ENCODE peak calls at places on chromosome 20, in nine cellular contexts. E is H9, Z is astrocyte of the spinal cord, D is AG04450, P is foreskin fibroblast, H is HL-60, A is psoas muscle, S is mesothelial cell of epicardium, O is ascending aorta. R is an unnamed sample.

GRCh38 chr20:36775826-36776225 is 2.3 kb upstream of the DSN1 start:
- DNase-seq in E (no peak), Z (no peak), D (no peak), P (no peak), H (no peak), A (no peak), S (no peak), O (no peak), R (no peak)

GRCh38 chr20:54219751-54220426 is 12.0 kb downstream of the PFDN4 start:
- DNase-seq in E (no peak), Z (peak), D (no peak), P (peak), H (no peak), A (no peak), S (no peak), O (no peak), R (no peak)

GRCh38 chr20:47506335-47506734 is 4.6 kb downstream of the NCOA3 start:
- DNase-seq in E (peak), Z (no peak), D (no peak), P (no peak), H (no peak), A (no peak), S (no peak), O (no peak), R (no peak)

GRCh38 chr20:53202781-53203180 is 230.6 kb downstream of the TSHZ2 start:
- DNase-seq in E (no peak), Z (no peak), D (no peak), P (no peak), H (no peak), A (no peak), S (no peak), O (no peak), R (no peak)

GRCh38 chr20:14948416-14948815 is 611.0 kb upstream of the FLRT3 start:
- DNase-seq in E (no peak), Z (no peak), D (no peak), P (no peak), H (no peak), A (no peak), S (no peak), O (no peak), R (no peak)

GRCh38 chr20:62707981-62708521 is 585 bp upstream of the NTSR1 start:
- DNase-seq in E (peak), Z (no peak), D (no peak), P (no peak), H (peak), A (no peak), S (no peak), O (no peak), R (no peak)

GRCh38 chr20:62157387-62158087 is 14.0 kb downstream of the SS18L1 start:
- DNase-seq in E (no peak), Z (no peak), D (no peak), P (no peak), H (no peak), A (no peak), S (no peak), O (no peak), R (no peak)

GRCh38 chr20:37524859-37525708 is 2.6 kb downstream of the BLCAP start:
- DNase-seq in E (no peak), Z (no peak), D (no peak), P (no peak), H (no peak), A (no peak), S (no peak), O (peak), R (no peak)

GRCh38 chr20:38283236-38283635 is 20.7 kb upstream of the BPI start:
- DNase-seq in E (no peak), Z (no peak), D (no peak), P (no peak), H (no peak), A (no peak), S (no peak), O (peak), R (no peak)

GRCh38 chr20:43812216-43812615 is 85.4 kb upstream of the GTSF1L start:
- DNase-seq in E (no peak), Z (no peak), D (no peak), P (no peak), H (no peak), A (no peak), S (no peak), O (no peak), R (no peak)

GRCh38 chr20:46550441-46550840 is at the start of gene OCSTAMP:
- DNase-seq in E (no peak), Z (no peak), D (no peak), P (no peak), H (peak), A (no peak), S (no peak), O (no peak), R (no peak)

GRCh38 chr20:50726955-50727791 is 4.2 kb upstream of the PARD6B start:
- DNase-seq in E (peak), Z (no peak), D (no peak), P (no peak), H (peak), A (no peak), S (no peak), O (no peak), R (no peak)

GRCh38 chr20:50725722-50726000 is 5.7 kb upstream of the PARD6B start:
- DNase-seq in E (no peak), Z (no peak), D (no peak), P (no peak), H (no peak), A (no peak), S (no peak), O (no peak), R (no peak)

GRCh38 chr20:50723672-50724071 is 7.7 kb upstream of the PARD6B start:
- DNase-seq in E (no peak), Z (no peak), D (no peak), P (no peak), H (no peak), A (no peak), S (no peak), O (no peak), R (no peak)

GRCh38 chr20:50724112-50724724 is 7.2 kb upstream of the PARD6B start:
- DNase-seq in E (no peak), Z (no peak), D (no peak), P (no peak), H (no peak), A (no peak), S (no peak), O (no peak), R (no peak)

DNA sequence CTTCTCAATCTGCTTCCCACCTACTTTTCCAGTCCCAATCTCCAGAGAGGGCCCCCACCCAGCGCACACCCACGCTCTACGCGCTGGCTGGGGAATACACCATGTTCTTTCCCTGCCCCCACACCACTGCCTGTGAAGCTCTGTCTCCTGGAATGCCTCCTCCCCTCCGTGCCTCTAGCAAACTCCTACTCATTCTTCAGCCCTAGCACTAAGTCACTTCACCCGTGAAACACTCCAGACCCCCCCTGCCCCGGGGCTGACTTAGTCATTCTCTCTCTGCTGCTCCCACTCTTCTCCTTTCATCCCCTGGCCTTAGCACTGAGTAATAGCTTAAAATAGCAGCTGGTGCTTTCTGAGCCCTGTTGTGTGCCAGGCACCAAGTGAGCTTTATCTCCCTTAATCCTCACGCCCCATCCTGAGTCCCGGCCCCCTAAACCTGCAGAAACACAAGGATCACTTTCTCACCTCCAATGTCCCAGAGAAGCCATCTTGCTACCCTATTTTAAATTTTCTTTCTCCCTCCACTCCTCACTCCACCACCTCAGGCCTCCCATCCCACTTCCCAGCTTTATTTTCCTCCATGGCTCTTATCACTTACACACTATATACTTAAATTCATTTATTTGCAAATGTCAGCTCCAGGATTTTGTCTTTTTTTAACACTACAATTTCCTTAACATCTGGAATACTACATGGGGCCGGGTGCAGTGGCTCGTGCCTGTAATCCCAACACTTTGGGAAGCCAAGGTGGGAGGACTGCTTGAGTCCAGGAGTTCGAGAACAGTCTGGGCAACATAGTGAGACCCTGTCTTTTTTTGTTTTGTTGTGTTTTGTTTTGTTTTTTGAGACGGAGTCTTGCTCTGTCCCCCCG is 6.3 kb upstream of the PARD6B start:
- DNase-seq in E (peak), Z (peak), D (peak), P (peak), H (no peak), A (peak), S (peak), O (peak), R (peak)
- TF ChIP-seq CTCF in E (no peak), Z (no peak), D (no peak), P (no peak), H (no peak), A (no peak), S (no peak), O (no peak), R (no peak)

DNA sequence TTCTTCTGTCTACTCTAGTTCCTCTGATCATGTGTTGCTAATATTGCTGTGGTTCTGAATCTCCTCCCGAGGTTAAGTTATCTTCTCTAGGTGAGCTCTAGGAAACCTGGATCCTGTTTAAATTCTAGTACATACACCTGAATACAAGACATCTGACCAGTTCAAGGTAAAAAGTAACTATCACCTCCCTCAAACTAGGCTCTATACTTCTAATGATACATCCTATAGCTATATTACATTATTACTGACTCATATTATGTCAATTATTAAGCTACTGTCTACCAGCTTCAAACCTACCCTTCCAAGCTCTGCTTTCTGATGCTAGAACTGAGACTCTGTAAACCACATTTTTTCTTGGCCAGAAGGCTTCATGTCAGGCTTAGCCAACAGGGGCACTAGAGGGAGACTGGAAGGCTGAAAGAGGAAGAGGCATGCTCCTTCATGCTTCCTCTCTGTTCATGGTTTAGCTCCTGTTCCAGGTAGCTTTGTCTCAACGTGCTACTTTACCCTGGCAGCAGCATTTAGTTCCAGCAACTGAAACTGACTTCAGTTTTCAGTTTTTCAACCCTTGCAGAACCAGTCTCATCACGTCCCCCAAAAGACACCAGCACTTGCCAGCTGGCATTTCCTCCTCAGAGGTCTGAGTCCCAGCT is 148.4 kb upstream of the TOP1 start:
- DNase-seq in E (no peak), Z (no peak), D (no peak), P (no peak), H (peak), A (no peak), S (no peak), O (no peak), R (no peak)
- TF ChIP-seq CTCF in E (no peak), Z (no peak), D (no peak), P (no peak), H (peak), A (no peak), S (no peak), O (no peak), R (no peak)

GRCh38 chr20:22473293-22473692 is 111.1 kb downstream of the FOXA2 start:
- DNase-seq in E (no peak), Z (no peak), D (no peak), P (no peak), H (no peak), A (no peak), S (no peak), O (no peak), R (no peak)

GRCh38 chr20:22474215-22474614 is 110.2 kb downstream of the FOXA2 start:
- DNase-seq in E (no peak), Z (no peak), D (no peak), P (no peak), H (no peak), A (no peak), S (no peak), O (no peak), R (no peak)

GRCh38 chr20:22471156-22471836 is 113.1 kb downstream of the FOXA2 start:
- DNase-seq in E (no peak), Z (no peak), D (no peak), P (no peak), H (no peak), A (no peak), S (no peak), O (no peak), R (no peak)

GRCh38 chr20:22472386-22472785 is 112.0 kb downstream of the FOXA2 start:
- DNase-seq in E (peak), Z (no peak), D (no peak), P (no peak), H (no peak), A (no peak), S (no peak), O (no peak), R (no peak)

GRCh38 chr20:22475662-22476061 is 108.7 kb downstream of the FOXA2 start:
- DNase-seq in E (no peak), Z (no peak), D (no peak), P (no peak), H (no peak), A (no peak), S (no peak), O (no peak), R (no peak)
- TF ChIP-seq CTCF in E (no peak), Z (no peak), D (no peak), P (no peak), H (no peak), A (no peak), S (no peak), O (no peak), R (no peak)

GRCh38 chr20:844473-845225 is 11.1 kb downstream of the FAM110A start:
- DNase-seq in E (peak), Z (peak), D (peak), P (peak), H (peak), A (peak), S (peak), O (peak), R (peak)
- TF ChIP-seq CTCF in E (peak), Z (no peak), D (no peak), P (no peak), H (no peak), A (no peak), S (no peak), O (no peak), R (no peak)

R was measured in AG09319.